ENCODE peak calls at places on chromosomes 3 and 15, in eight cellular contexts. One of them, this sample, is unnamed.

GRCh38 chr15:98057453-98057852 is 97.0 kb downstream of the ARRDC4 start:
- DNase-seq in HCT116: no peak
- DNase-seq in neural progenitor cell: no peak
- DNase-seq in SK-N-SH: no peak
- DNase-seq in GM23338: no peak
- DNase-seq in PC-3: no peak
- DNase-seq in hepatocyte: no peak
- DNase-seq in OCI-LY7: no peak
- DNase-seq in this sample: no peak

GRCh38 chr3:3165650-3166049 is 13.8 kb downstream of the CRBN start:
- DNase-seq in GM23338: no peak
- DNase-seq in OCI-LY7: no peak
- DNase-seq in neural progenitor cell: no peak
- DNase-seq in HCT116: no peak
- DNase-seq in PC-3: no peak
- DNase-seq in hepatocyte: no peak
- DNase-seq in SK-N-SH: no peak
- DNase-seq in this sample: no peak

GRCh38 chr15:31212286-31212685 is 110.8 kb upstream of the TRPM1 start:
- DNase-seq in hepatocyte: no peak
- DNase-seq in PC-3: no peak
- DNase-seq in HCT116: no peak
- DNase-seq in neural progenitor cell: no peak
- DNase-seq in OCI-LY7: no peak
- DNase-seq in GM23338: no peak
- DNase-seq in SK-N-SH: no peak
- DNase-seq in this sample: no peak

GRCh38 chr3:138389841-138390581 is 41.6 kb downstream of the MRAS start:
- DNase-seq in OCI-LY7: no peak
- DNase-seq in GM23338: no peak
- DNase-seq in SK-N-SH: no peak
- DNase-seq in hepatocyte: peak; percentile 70
- DNase-seq in PC-3: peak; percentile 83
- DNase-seq in neural progenitor cell: peak; percentile 14
- DNase-seq in HCT116: peak; percentile 76
- DNase-seq in this sample: peak; percentile 96

GRCh38 chr15:85044251-85044853 is 62.7 kb downstream of the PDE8A start:
- DNase-seq in neural progenitor cell: peak; percentile 61
- DNase-seq in HCT116: peak; percentile 28
- DNase-seq in GM23338: peak; percentile 82
- DNase-seq in SK-N-SH: peak; percentile 39
- DNase-seq in hepatocyte: peak; percentile 74
- DNase-seq in PC-3: peak; percentile 69
- DNase-seq in OCI-LY7: peak; percentile 48
- DNase-seq in this sample: peak; percentile 83

GRCh38 chr3:191644291-191644690 is 183.3 kb downstream of the PYDC2 start:
- DNase-seq in SK-N-SH: no peak
- DNase-seq in OCI-LY7: no peak
- DNase-seq in neural progenitor cell: no peak
- DNase-seq in GM23338: no peak
- DNase-seq in PC-3: no peak
- DNase-seq in hepatocyte: no peak
- DNase-seq in HCT116: no peak
- DNase-seq in this sample: no peak

GRCh38 chr3:48130321-48130881 is 57.8 kb downstream of the CDC25A start:
- DNase-seq in hepatocyte: peak; percentile 60
- DNase-seq in neural progenitor cell: no peak
- DNase-seq in GM23338: no peak
- DNase-seq in SK-N-SH: no peak
- DNase-seq in HCT116: no peak
- DNase-seq in OCI-LY7: no peak
- DNase-seq in PC-3: no peak
- DNase-seq in this sample: peak; percentile 80

GRCh38 chr3:71195492-71195891 is 388.0 kb downstream of the FOXP1 start:
- DNase-seq in GM23338: no peak
- DNase-seq in hepatocyte: no peak
- DNase-seq in neural progenitor cell: no peak
- DNase-seq in SK-N-SH: no peak
- DNase-seq in PC-3: peak; percentile 89
- DNase-seq in OCI-LY7: no peak
- DNase-seq in HCT116: no peak
- DNase-seq in this sample: no peak

GRCh38 chr3:58837141-58837862 is 170.7 kb upstream of the FAM3D start:
- DNase-seq in SK-N-SH: no peak
- DNase-seq in OCI-LY7: no peak
- DNase-seq in PC-3: no peak
- DNase-seq in HCT116: no peak
- DNase-seq in neural progenitor cell: no peak
- DNase-seq in hepatocyte: no peak
- DNase-seq in GM23338: no peak
- DNase-seq in this sample: no peak

GRCh38 chr3:58521917-58522680 is 14.9 kb downstream of the ACOX2 start:
- DNase-seq in SK-N-SH: no peak
- DNase-seq in PC-3: no peak
- DNase-seq in hepatocyte: peak; percentile 67
- DNase-seq in HCT116: no peak
- DNase-seq in OCI-LY7: no peak
- DNase-seq in neural progenitor cell: peak; percentile 86
- DNase-seq in GM23338: peak; percentile 53
- DNase-seq in this sample: no peak

GRCh38 chr3:46883252-46884185 is 6.0 kb downstream of the PTH1R start:
- DNase-seq in OCI-LY7: no peak
- DNase-seq in HCT116: no peak
- DNase-seq in neural progenitor cell: peak; percentile 75
- DNase-seq in hepatocyte: peak; percentile 76
- DNase-seq in GM23338: peak; percentile 66
- DNase-seq in PC-3: no peak
- DNase-seq in SK-N-SH: peak; percentile 84
- DNase-seq in this sample: peak; percentile 76

GRCh38 chr3:98692787-98693473 is 70.2 kb upstream of the ST3GAL6 start:
- DNase-seq in GM23338: no peak
- DNase-seq in SK-N-SH: no peak
- DNase-seq in OCI-LY7: no peak
- DNase-seq in hepatocyte: no peak
- DNase-seq in neural progenitor cell: no peak
- DNase-seq in PC-3: no peak
- DNase-seq in HCT116: no peak
- DNase-seq in this sample: no peak

GRCh38 chr3:195895078-195895899 is 13.1 kb downstream of the TNK2 start:
- DNase-seq in HCT116: peak; percentile 37
- DNase-seq in PC-3: peak; percentile 75
- DNase-seq in hepatocyte: peak; percentile 79
- DNase-seq in OCI-LY7: peak; percentile 82
- DNase-seq in SK-N-SH: peak; percentile 84
- DNase-seq in neural progenitor cell: peak; percentile 61
- DNase-seq in GM23338: peak; percentile 60
- DNase-seq in this sample: peak; percentile 79

GRCh38 chr15:67407709-67408257 is 113.1 kb upstream of the C15orf61 start:
- DNase-seq in hepatocyte: no peak
- DNase-seq in PC-3: no peak
- DNase-seq in OCI-LY7: no peak
- DNase-seq in SK-N-SH: no peak
- DNase-seq in HCT116: no peak
- DNase-seq in neural progenitor cell: no peak
- DNase-seq in GM23338: no peak
- DNase-seq in this sample: no peak

GRCh38 chr3:117927831-117928230 is 1106.8 kb downstream of the IGSF11 start:
- DNase-seq in PC-3: no peak
- DNase-seq in SK-N-SH: no peak
- DNase-seq in HCT116: no peak
- DNase-seq in GM23338: no peak
- DNase-seq in OCI-LY7: no peak
- DNase-seq in hepatocyte: no peak
- DNase-seq in neural progenitor cell: no peak
- DNase-seq in this sample: peak; percentile 9

GRCh38 chr3:85360742-85361387 is 402.1 kb downstream of the CADM2 start:
- DNase-seq in SK-N-SH: peak; percentile 44
- DNase-seq in HCT116: no peak
- DNase-seq in neural progenitor cell: peak; percentile 65
- DNase-seq in PC-3: peak; percentile 83
- DNase-seq in GM23338: peak; percentile 81
- DNase-seq in hepatocyte: peak; percentile 74
- DNase-seq in OCI-LY7: peak; percentile 13
- DNase-seq in this sample: peak; percentile 1

GRCh38 chr3:53803816-53804545 is 42.2 kb downstream of the CHDH start:
- DNase-seq in PC-3: no peak
- DNase-seq in GM23338: no peak
- DNase-seq in HCT116: no peak
- DNase-seq in neural progenitor cell: no peak
- DNase-seq in OCI-LY7: no peak
- DNase-seq in hepatocyte: no peak
- DNase-seq in SK-N-SH: no peak
- DNase-seq in this sample: no peak

GRCh38 chr3:148642214-148642613 is 55.5 kb upstream of the AGTR1 start:
- DNase-seq in SK-N-SH: no peak
- DNase-seq in OCI-LY7: no peak
- DNase-seq in PC-3: no peak
- DNase-seq in neural progenitor cell: no peak
- DNase-seq in GM23338: no peak
- DNase-seq in hepatocyte: no peak
- DNase-seq in HCT116: no peak
- DNase-seq in this sample: peak; percentile 24

GRCh38 chr3:24725514-24726255 is 231.0 kb upstream of the THRB start:
- DNase-seq in SK-N-SH: no peak
- DNase-seq in HCT116: no peak
- DNase-seq in OCI-LY7: no peak
- DNase-seq in neural progenitor cell: no peak
- DNase-seq in hepatocyte: no peak
- DNase-seq in PC-3: peak; percentile 67
- DNase-seq in GM23338: no peak
- DNase-seq in this sample: no peak

GRCh38 chr3:197810901-197811300 is 19.8 kb downstream of the LRCH3 start:
- DNase-seq in SK-N-SH: no peak
- DNase-seq in PC-3: no peak
- DNase-seq in HCT116: no peak
- DNase-seq in GM23338: no peak
- DNase-seq in OCI-LY7: no peak
- DNase-seq in neural progenitor cell: no peak
- DNase-seq in hepatocyte: no peak
- DNase-seq in this sample: no peak

GRCh38 chr3:158722108-158722507 is 10.1 kb downstream of the RARRES1 start:
- DNase-seq in hepatocyte: no peak
- DNase-seq in HCT116: no peak
- DNase-seq in PC-3: no peak
- DNase-seq in neural progenitor cell: no peak
- DNase-seq in OCI-LY7: no peak
- DNase-seq in GM23338: no peak
- DNase-seq in SK-N-SH: no peak
- DNase-seq in this sample: no peak

GRCh38 chr3:139633511-139633910 is 44.3 kb downstream of the NMNAT3 start:
- DNase-seq in HCT116: no peak
- DNase-seq in neural progenitor cell: no peak
- DNase-seq in PC-3: no peak
- DNase-seq in GM23338: no peak
- DNase-seq in SK-N-SH: no peak
- DNase-seq in OCI-LY7: no peak
- DNase-seq in hepatocyte: no peak
- DNase-seq in this sample: no peak

GRCh38 chr3:93969443-93969842 is 4.3 kb downstream of the PROS1 start:
- DNase-seq in HCT116: peak; percentile 12
- DNase-seq in hepatocyte: no peak
- DNase-seq in PC-3: peak; percentile 85
- DNase-seq in OCI-LY7: no peak
- DNase-seq in SK-N-SH: no peak
- DNase-seq in GM23338: no peak
- DNase-seq in neural progenitor cell: no peak
- DNase-seq in this sample: peak; percentile 54

GRCh38 chr3:10371789-10372188 is 50.9 kb upstream of the SEC13 start:
- DNase-seq in SK-N-SH: no peak
- DNase-seq in OCI-LY7: no peak
- DNase-seq in PC-3: no peak
- DNase-seq in GM23338: no peak
- DNase-seq in hepatocyte: no peak
- DNase-seq in HCT116: no peak
- DNase-seq in neural progenitor cell: no peak
- DNase-seq in this sample: no peak

GRCh38 chr3:28343144-28343543 is 5.4 kb upstream of the ZCWPW2 start:
- DNase-seq in SK-N-SH: no peak
- DNase-seq in hepatocyte: no peak
- DNase-seq in HCT116: no peak
- DNase-seq in neural progenitor cell: no peak
- DNase-seq in GM23338: no peak
- DNase-seq in PC-3: no peak
- DNase-seq in OCI-LY7: no peak
- DNase-seq in this sample: no peak

GRCh38 chr15:72851586-72851985 is 68.0 kb upstream of the ADPGK start:
- DNase-seq in hepatocyte: no peak
- DNase-seq in HCT116: no peak
- DNase-seq in GM23338: no peak
- DNase-seq in OCI-LY7: no peak
- DNase-seq in PC-3: no peak
- DNase-seq in SK-N-SH: no peak
- DNase-seq in neural progenitor cell: no peak
- DNase-seq in this sample: no peak
- H3K4me2 ChIP-seq in hepatocyte: no peak overlapping the region
- H3K4me2 ChIP-seq in HCT116: no peak overlapping the region
- H3K4me2 ChIP-seq in GM23338: no peak overlapping the region
- H3K4me2 ChIP-seq in OCI-LY7: no peak overlapping the region
- H3K4me2 ChIP-seq in PC-3: no peak overlapping the region
- H3K4me2 ChIP-seq in SK-N-SH: no peak overlapping the region
- H3K4me2 ChIP-seq in neural progenitor cell: no peak overlapping the region
- H3K4me2 ChIP-seq in this sample: no peak overlapping the region

DNA sequence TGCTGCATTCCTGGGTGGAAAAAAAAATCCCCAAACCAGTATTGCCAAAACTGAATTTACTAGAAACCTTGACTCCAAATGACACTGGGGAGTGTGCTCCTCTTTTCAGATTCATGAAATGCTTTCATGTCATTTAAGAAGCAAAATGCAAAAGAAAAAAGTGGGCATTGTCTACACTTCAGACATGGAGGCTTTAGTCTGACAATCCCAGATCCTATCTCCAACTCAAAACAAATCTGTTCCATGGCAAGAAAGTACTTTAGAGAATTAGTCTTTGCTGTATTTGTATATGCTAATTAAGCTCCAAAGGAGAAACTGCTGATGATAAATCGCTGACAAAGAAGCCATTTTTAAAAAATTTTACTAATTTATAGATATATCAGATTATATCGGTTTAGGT is 366.6 kb downstream of the MAGI1 start:
- DNase-seq in PC-3: no peak
- DNase-seq in OCI-LY7: no peak
- DNase-seq in neural progenitor cell: no peak
- DNase-seq in hepatocyte: no peak
- DNase-seq in SK-N-SH: no peak
- DNase-seq in GM23338: no peak
- DNase-seq in HCT116: no peak
- DNase-seq in this sample: no peak
- H3K4me1 ChIP-seq in PC-3: no peaks in the 10 kb centered on the region
- H3K4me1 ChIP-seq in OCI-LY7: no peaks in the 10 kb centered on the region
- H3K4me1 ChIP-seq in neural progenitor cell: peaks cover 39% of the 10 kb centered on the region
- H3K4me1 ChIP-seq in hepatocyte: peaks cover 3% of the 10 kb centered on the region
- H3K4me1 ChIP-seq in SK-N-SH: no peaks in the 10 kb centered on the region
- H3K4me1 ChIP-seq in GM23338: peaks cover 26% of the 10 kb centered on the region
- H3K4me1 ChIP-seq in HCT116: no peaks in the 10 kb centered on the region
- H3K4me1 ChIP-seq in this sample: no peaks in the 10 kb centered on the region

GRCh38 chr3:41202075-41202833 is 2.9 kb downstream of the CTNNB1 start:
- DNase-seq in HCT116: no peak
- DNase-seq in SK-N-SH: no peak
- DNase-seq in OCI-LY7: peak; percentile 31
- DNase-seq in PC-3: peak; percentile 9
- DNase-seq in GM23338: no peak
- DNase-seq in neural progenitor cell: peak; percentile 38
- DNase-seq in hepatocyte: no peak
- DNase-seq in this sample: no peak
- TF ChIP-seq EZH2phosphoT487 in HCT116: no peak
- TF ChIP-seq EZH2phosphoT487 in SK-N-SH: no peak
- TF ChIP-seq EZH2phosphoT487 in OCI-LY7: no peak
- TF ChIP-seq EZH2phosphoT487 in PC-3: no peak
- TF ChIP-seq EZH2phosphoT487 in GM23338: no peak
- TF ChIP-seq EZH2phosphoT487 in neural progenitor cell: no peak
- TF ChIP-seq EZH2phosphoT487 in hepatocyte: no peak
- TF ChIP-seq EZH2phosphoT487 in this sample: no peak

GRCh38 chr15:68441045-68441743 is 9.2 kb upstream of the ITGA11 start:
- DNase-seq in neural progenitor cell: no peak
- DNase-seq in SK-N-SH: no peak
- DNase-seq in HCT116: no peak
- DNase-seq in OCI-LY7: no peak
- DNase-seq in GM23338: no peak
- DNase-seq in PC-3: no peak
- DNase-seq in hepatocyte: no peak
- DNase-seq in this sample: peak; percentile 63
- H3K4me2 ChIP-seq in neural progenitor cell: no peak overlapping the region
- H3K4me2 ChIP-seq in SK-N-SH: no peak overlapping the region
- H3K4me2 ChIP-seq in HCT116: no peak overlapping the region
- H3K4me2 ChIP-seq in OCI-LY7: no peak overlapping the region
- H3K4me2 ChIP-seq in GM23338: no peak overlapping the region
- H3K4me2 ChIP-seq in PC-3: no peak overlapping the region
- H3K4me2 ChIP-seq in hepatocyte: no peak overlapping the region
- H3K4me2 ChIP-seq in this sample: peak overlapping the region; percentile 42

This sample was measured in GM23248.